ENCODE peak calls at places on chromosomes 7 and 10, in ten cellular contexts. One of them, this sample, is unnamed.

GRCh38 chr10:91163709-91164474 is 56.6 kb upstream of the PCGF5 start:
- DNase-seq in AG04449: no peak
- DNase-seq in NCI-H2081: no peak
- DNase-seq in stimulated activated CD4-positive, alpha-beta T cell treated with anti-CD3 and anti-CD28 coated beads, Interleukin-12 subunit alpha, Interleukin-12 subunit beta, amount 100 ng/mL, for 4 hours: peak
- DNase-seq in GM12878: no peak
- DNase-seq in activated T-cell treated with anti-CD3 and anti-CD28 coated beads for 48 hours: peak
- DNase-seq in H9: peak
- DNase-seq in activated naive CD4-positive, alpha-beta T cell treated with anti-CD3 and anti-CD28 coated beads for 36 hours: peak
- DNase-seq in T-helper 9 cell: peak
- DNase-seq in SW480: peak
- DNase-seq in this sample: no peak

GRCh38 chr7:45089314-45089891 is 634 bp upstream of the NACAD start:
- DNase-seq in AG04449: no peak
- DNase-seq in NCI-H2081: peak
- DNase-seq in stimulated activated CD4-positive, alpha-beta T cell treated with anti-CD3 and anti-CD28 coated beads, Interleukin-12 subunit alpha, Interleukin-12 subunit beta, amount 100 ng/mL, for 4 hours: peak
- DNase-seq in GM12878: no peak
- DNase-seq in activated T-cell treated with anti-CD3 and anti-CD28 coated beads for 48 hours: peak
- DNase-seq in H9: peak
- DNase-seq in activated naive CD4-positive, alpha-beta T cell treated with anti-CD3 and anti-CD28 coated beads for 36 hours: peak
- DNase-seq in T-helper 9 cell: peak
- DNase-seq in SW480: peak
- DNase-seq in this sample: peak

GRCh38 chr7:6536262-6536770 is 14.9 kb downstream of the GRID2IP start:
- DNase-seq in AG04449: no peak
- DNase-seq in NCI-H2081: peak
- DNase-seq in stimulated activated CD4-positive, alpha-beta T cell treated with anti-CD3 and anti-CD28 coated beads, Interleukin-12 subunit alpha, Interleukin-12 subunit beta, amount 100 ng/mL, for 4 hours: no peak
- DNase-seq in GM12878: no peak
- DNase-seq in activated T-cell treated with anti-CD3 and anti-CD28 coated beads for 48 hours: no peak
- DNase-seq in H9: no peak
- DNase-seq in activated naive CD4-positive, alpha-beta T cell treated with anti-CD3 and anti-CD28 coated beads for 36 hours: peak
- DNase-seq in T-helper 9 cell: no peak
- DNase-seq in SW480: no peak
- DNase-seq in this sample: peak

GRCh38 chr7:46291064-46291463 is 370.0 kb upstream of the IGFBP3 start:
- DNase-seq in AG04449: no peak
- DNase-seq in NCI-H2081: no peak
- DNase-seq in stimulated activated CD4-positive, alpha-beta T cell treated with anti-CD3 and anti-CD28 coated beads, Interleukin-12 subunit alpha, Interleukin-12 subunit beta, amount 100 ng/mL, for 4 hours: no peak
- DNase-seq in GM12878: peak
- DNase-seq in activated T-cell treated with anti-CD3 and anti-CD28 coated beads for 48 hours: no peak
- DNase-seq in H9: no peak
- DNase-seq in activated naive CD4-positive, alpha-beta T cell treated with anti-CD3 and anti-CD28 coated beads for 36 hours: no peak
- DNase-seq in T-helper 9 cell: no peak
- DNase-seq in SW480: peak
- DNase-seq in this sample: no peak

GRCh38 chr10:8416755-8417154 is 362.3 kb downstream of the GATA3 start:
- DNase-seq in AG04449: no peak
- DNase-seq in NCI-H2081: no peak
- DNase-seq in stimulated activated CD4-positive, alpha-beta T cell treated with anti-CD3 and anti-CD28 coated beads, Interleukin-12 subunit alpha, Interleukin-12 subunit beta, amount 100 ng/mL, for 4 hours: no peak
- DNase-seq in GM12878: no peak
- DNase-seq in activated T-cell treated with anti-CD3 and anti-CD28 coated beads for 48 hours: no peak
- DNase-seq in H9: no peak
- DNase-seq in activated naive CD4-positive, alpha-beta T cell treated with anti-CD3 and anti-CD28 coated beads for 36 hours: no peak
- DNase-seq in T-helper 9 cell: peak
- DNase-seq in SW480: no peak
- DNase-seq in this sample: no peak

GRCh38 chr10:71746344-71747037 is 26.8 kb downstream of the VSIR start:
- DNase-seq in AG04449: no peak
- DNase-seq in NCI-H2081: no peak
- DNase-seq in stimulated activated CD4-positive, alpha-beta T cell treated with anti-CD3 and anti-CD28 coated beads, Interleukin-12 subunit alpha, Interleukin-12 subunit beta, amount 100 ng/mL, for 4 hours: no peak
- DNase-seq in GM12878: no peak
- DNase-seq in activated T-cell treated with anti-CD3 and anti-CD28 coated beads for 48 hours: no peak
- DNase-seq in H9: peak
- DNase-seq in activated naive CD4-positive, alpha-beta T cell treated with anti-CD3 and anti-CD28 coated beads for 36 hours: peak
- DNase-seq in T-helper 9 cell: no peak
- DNase-seq in SW480: no peak
- DNase-seq in this sample: no peak

GRCh38 chr7:54788664-54789063 is 29.7 kb upstream of the SEC61G start:
- DNase-seq in AG04449: peak
- DNase-seq in NCI-H2081: peak
- DNase-seq in stimulated activated CD4-positive, alpha-beta T cell treated with anti-CD3 and anti-CD28 coated beads, Interleukin-12 subunit alpha, Interleukin-12 subunit beta, amount 100 ng/mL, for 4 hours: peak
- DNase-seq in GM12878: peak
- DNase-seq in activated T-cell treated with anti-CD3 and anti-CD28 coated beads for 48 hours: peak
- DNase-seq in H9: peak
- DNase-seq in activated naive CD4-positive, alpha-beta T cell treated with anti-CD3 and anti-CD28 coated beads for 36 hours: peak
- DNase-seq in T-helper 9 cell: no peak
- DNase-seq in SW480: peak
- DNase-seq in this sample: peak

GRCh38 chr7:80622531-80622930 is 15.9 kb upstream of the CD36 start:
- DNase-seq in AG04449: no peak
- DNase-seq in NCI-H2081: no peak
- DNase-seq in stimulated activated CD4-positive, alpha-beta T cell treated with anti-CD3 and anti-CD28 coated beads, Interleukin-12 subunit alpha, Interleukin-12 subunit beta, amount 100 ng/mL, for 4 hours: no peak
- DNase-seq in GM12878: no peak
- DNase-seq in activated T-cell treated with anti-CD3 and anti-CD28 coated beads for 48 hours: no peak
- DNase-seq in H9: no peak
- DNase-seq in activated naive CD4-positive, alpha-beta T cell treated with anti-CD3 and anti-CD28 coated beads for 36 hours: no peak
- DNase-seq in T-helper 9 cell: no peak
- DNase-seq in SW480: no peak
- DNase-seq in this sample: no peak

GRCh38 chr7:73809454-73810090 is 21.2 kb upstream of the CLDN4 start:
- DNase-seq in AG04449: no peak
- DNase-seq in NCI-H2081: no peak
- DNase-seq in stimulated activated CD4-positive, alpha-beta T cell treated with anti-CD3 and anti-CD28 coated beads, Interleukin-12 subunit alpha, Interleukin-12 subunit beta, amount 100 ng/mL, for 4 hours: no peak
- DNase-seq in GM12878: no peak
- DNase-seq in activated T-cell treated with anti-CD3 and anti-CD28 coated beads for 48 hours: no peak
- DNase-seq in H9: peak
- DNase-seq in activated naive CD4-positive, alpha-beta T cell treated with anti-CD3 and anti-CD28 coated beads for 36 hours: no peak
- DNase-seq in T-helper 9 cell: no peak
- DNase-seq in SW480: peak
- DNase-seq in this sample: no peak

GRCh38 chr10:111916011-111916410 is 267.6 kb downstream of the GPAM start:
- DNase-seq in AG04449: no peak
- DNase-seq in NCI-H2081: no peak
- DNase-seq in stimulated activated CD4-positive, alpha-beta T cell treated with anti-CD3 and anti-CD28 coated beads, Interleukin-12 subunit alpha, Interleukin-12 subunit beta, amount 100 ng/mL, for 4 hours: no peak
- DNase-seq in GM12878: no peak
- DNase-seq in activated T-cell treated with anti-CD3 and anti-CD28 coated beads for 48 hours: no peak
- DNase-seq in H9: no peak
- DNase-seq in activated naive CD4-positive, alpha-beta T cell treated with anti-CD3 and anti-CD28 coated beads for 36 hours: no peak
- DNase-seq in T-helper 9 cell: no peak
- DNase-seq in SW480: no peak
- DNase-seq in this sample: no peak

GRCh38 chr10:119306514-119306951 is 99.2 kb downstream of the GRK5 start:
- DNase-seq in AG04449: no peak
- DNase-seq in NCI-H2081: no peak
- DNase-seq in stimulated activated CD4-positive, alpha-beta T cell treated with anti-CD3 and anti-CD28 coated beads, Interleukin-12 subunit alpha, Interleukin-12 subunit beta, amount 100 ng/mL, for 4 hours: peak
- DNase-seq in GM12878: peak
- DNase-seq in activated T-cell treated with anti-CD3 and anti-CD28 coated beads for 48 hours: peak
- DNase-seq in H9: no peak
- DNase-seq in activated naive CD4-positive, alpha-beta T cell treated with anti-CD3 and anti-CD28 coated beads for 36 hours: peak
- DNase-seq in T-helper 9 cell: peak
- DNase-seq in SW480: no peak
- DNase-seq in this sample: no peak

GRCh38 chr7:5425507-5426225 is 2.0 kb upstream of the TNRC18 start:
- DNase-seq in AG04449: no peak
- DNase-seq in NCI-H2081: peak
- DNase-seq in stimulated activated CD4-positive, alpha-beta T cell treated with anti-CD3 and anti-CD28 coated beads, Interleukin-12 subunit alpha, Interleukin-12 subunit beta, amount 100 ng/mL, for 4 hours: no peak
- DNase-seq in GM12878: no peak
- DNase-seq in activated T-cell treated with anti-CD3 and anti-CD28 coated beads for 48 hours: no peak
- DNase-seq in H9: peak
- DNase-seq in activated naive CD4-positive, alpha-beta T cell treated with anti-CD3 and anti-CD28 coated beads for 36 hours: no peak
- DNase-seq in T-helper 9 cell: no peak
- DNase-seq in SW480: peak
- DNase-seq in this sample: peak

GRCh38 chr10:1050145-1050544 is 1.2 kb upstream of the IDI1 start:
- DNase-seq in AG04449: no peak
- DNase-seq in NCI-H2081: no peak
- DNase-seq in stimulated activated CD4-positive, alpha-beta T cell treated with anti-CD3 and anti-CD28 coated beads, Interleukin-12 subunit alpha, Interleukin-12 subunit beta, amount 100 ng/mL, for 4 hours: no peak
- DNase-seq in GM12878: no peak
- DNase-seq in activated T-cell treated with anti-CD3 and anti-CD28 coated beads for 48 hours: no peak
- DNase-seq in H9: no peak
- DNase-seq in activated naive CD4-positive, alpha-beta T cell treated with anti-CD3 and anti-CD28 coated beads for 36 hours: no peak
- DNase-seq in T-helper 9 cell: peak
- DNase-seq in SW480: no peak
- DNase-seq in this sample: no peak

This sample was measured in NCI-H1694.